ENCODE peak calls at places on chromosomes 11 and 22, in nine cellular contexts. One of them, this sample, is unnamed.

GRCh38 chr11:43289368-43289767 is 22.4 kb upstream of the API5 start:
- DNase-seq in HFF-Myc: no peak
- DNase-seq in BJ: no peak
- DNase-seq in aorta: no peak
- DNase-seq in H1: no peak
- DNase-seq in fibroblast of the aortic adventitia: no peak
- DNase-seq in choroid plexus epithelial cell: no peak
- DNase-seq in CD8-positive, alpha-beta memory T cell: no peak
- DNase-seq in CD4-positive, CD25-positive, alpha-beta regulatory T cell: no peak
- DNase-seq in this sample: no peak

GRCh38 chr11:30107899-30108298 is 91.1 kb upstream of the KCNA4 start:
- DNase-seq in HFF-Myc: no peak
- DNase-seq in BJ: no peak
- DNase-seq in aorta: no peak
- DNase-seq in H1: no peak
- DNase-seq in fibroblast of the aortic adventitia: peak
- DNase-seq in choroid plexus epithelial cell: peak
- DNase-seq in CD8-positive, alpha-beta memory T cell: no peak
- DNase-seq in CD4-positive, CD25-positive, alpha-beta regulatory T cell: no peak
- DNase-seq in this sample: peak

GRCh38 chr11:1864831-1865665 is 12.2 kb downstream of the LSP1 start:
- DNase-seq in HFF-Myc: no peak
- DNase-seq in BJ: no peak
- DNase-seq in aorta: peak
- DNase-seq in H1: no peak
- DNase-seq in fibroblast of the aortic adventitia: no peak
- DNase-seq in choroid plexus epithelial cell: no peak
- DNase-seq in CD8-positive, alpha-beta memory T cell: no peak
- DNase-seq in CD4-positive, CD25-positive, alpha-beta regulatory T cell: no peak
- DNase-seq in this sample: no peak

GRCh38 chr11:28675183-28675582 is 567.0 kb downstream of the METTL15 start:
- DNase-seq in HFF-Myc: no peak
- DNase-seq in BJ: no peak
- DNase-seq in aorta: no peak
- DNase-seq in H1: no peak
- DNase-seq in fibroblast of the aortic adventitia: no peak
- DNase-seq in choroid plexus epithelial cell: no peak
- DNase-seq in CD8-positive, alpha-beta memory T cell: no peak
- DNase-seq in CD4-positive, CD25-positive, alpha-beta regulatory T cell: no peak
- DNase-seq in this sample: no peak

GRCh38 chr11:65782816-65783228 is 2.0 kb upstream of the AP5B1 start:
- DNase-seq in HFF-Myc: no peak
- DNase-seq in BJ: no peak
- DNase-seq in aorta: peak
- DNase-seq in H1: no peak
- DNase-seq in fibroblast of the aortic adventitia: no peak
- DNase-seq in choroid plexus epithelial cell: no peak
- DNase-seq in CD8-positive, alpha-beta memory T cell: no peak
- DNase-seq in CD4-positive, CD25-positive, alpha-beta regulatory T cell: no peak
- DNase-seq in this sample: no peak

GRCh38 chr11:74720596-74721478 is 10.4 kb downstream of the CHRDL2 start:
- DNase-seq in HFF-Myc: no peak
- DNase-seq in BJ: no peak
- DNase-seq in aorta: no peak
- DNase-seq in H1: no peak
- DNase-seq in fibroblast of the aortic adventitia: peak
- DNase-seq in choroid plexus epithelial cell: peak
- DNase-seq in CD8-positive, alpha-beta memory T cell: no peak
- DNase-seq in CD4-positive, CD25-positive, alpha-beta regulatory T cell: no peak
- DNase-seq in this sample: no peak

GRCh38 chr11:11672764-11673163 is 51.0 kb upstream of the GALNT18 start:
- DNase-seq in HFF-Myc: no peak
- DNase-seq in BJ: no peak
- DNase-seq in aorta: no peak
- DNase-seq in H1: no peak
- DNase-seq in fibroblast of the aortic adventitia: no peak
- DNase-seq in choroid plexus epithelial cell: no peak
- DNase-seq in CD8-positive, alpha-beta memory T cell: no peak
- DNase-seq in CD4-positive, CD25-positive, alpha-beta regulatory T cell: no peak
- DNase-seq in this sample: no peak

GRCh38 chr11:2790581-2790925 is 90.8 kb upstream of the KCNQ1OT1 start:
- DNase-seq in HFF-Myc: no peak
- DNase-seq in BJ: no peak
- DNase-seq in aorta: peak
- DNase-seq in H1: no peak
- DNase-seq in fibroblast of the aortic adventitia: no peak
- DNase-seq in choroid plexus epithelial cell: no peak
- DNase-seq in CD8-positive, alpha-beta memory T cell: no peak
- DNase-seq in CD4-positive, CD25-positive, alpha-beta regulatory T cell: peak
- DNase-seq in this sample: no peak

GRCh38 chr11:70156291-70157037 is 46.6 kb upstream of the FADD start:
- DNase-seq in HFF-Myc: no peak
- DNase-seq in BJ: no peak
- DNase-seq in aorta: no peak
- DNase-seq in H1: no peak
- DNase-seq in fibroblast of the aortic adventitia: no peak
- DNase-seq in choroid plexus epithelial cell: no peak
- DNase-seq in CD8-positive, alpha-beta memory T cell: no peak
- DNase-seq in CD4-positive, CD25-positive, alpha-beta regulatory T cell: no peak
- DNase-seq in this sample: no peak

GRCh38 chr22:38657248-38657909 is 941 bp downstream of the CBY1 start:
- DNase-seq in HFF-Myc: no peak
- DNase-seq in BJ: no peak
- DNase-seq in aorta: no peak
- DNase-seq in H1: no peak
- DNase-seq in fibroblast of the aortic adventitia: peak
- DNase-seq in choroid plexus epithelial cell: peak
- DNase-seq in CD8-positive, alpha-beta memory T cell: peak
- DNase-seq in CD4-positive, CD25-positive, alpha-beta regulatory T cell: peak
- DNase-seq in this sample: no peak

GRCh38 chr22:43723816-43724215 is 88.3 kb downstream of the EFCAB6 start:
- DNase-seq in HFF-Myc: peak
- DNase-seq in BJ: no peak
- DNase-seq in aorta: no peak
- DNase-seq in H1: no peak
- DNase-seq in fibroblast of the aortic adventitia: peak
- DNase-seq in choroid plexus epithelial cell: no peak
- DNase-seq in CD8-positive, alpha-beta memory T cell: no peak
- DNase-seq in CD4-positive, CD25-positive, alpha-beta regulatory T cell: no peak
- DNase-seq in this sample: no peak

GRCh38 chr11:8658210-8658968 is 24.1 kb downstream of the TRIM66 start:
- DNase-seq in HFF-Myc: no peak
- DNase-seq in BJ: no peak
- DNase-seq in aorta: no peak
- DNase-seq in H1: no peak
- DNase-seq in fibroblast of the aortic adventitia: peak
- DNase-seq in choroid plexus epithelial cell: peak
- DNase-seq in CD8-positive, alpha-beta memory T cell: no peak
- DNase-seq in CD4-positive, CD25-positive, alpha-beta regulatory T cell: no peak
- DNase-seq in this sample: no peak

GRCh38 chr22:18104566-18104965 is 6.0 kb upstream of the TUBA8 start:
- DNase-seq in HFF-Myc: no peak
- DNase-seq in BJ: no peak
- DNase-seq in aorta: peak
- DNase-seq in H1: no peak
- DNase-seq in fibroblast of the aortic adventitia: peak
- DNase-seq in choroid plexus epithelial cell: peak
- DNase-seq in CD8-positive, alpha-beta memory T cell: no peak
- DNase-seq in CD4-positive, CD25-positive, alpha-beta regulatory T cell: no peak
- DNase-seq in this sample: no peak

GRCh38 chr11:73310076-73310475 is 2.0 kb downstream of the ARHGEF17 start:
- DNase-seq in HFF-Myc: no peak
- DNase-seq in BJ: no peak
- DNase-seq in aorta: no peak
- DNase-seq in H1: no peak
- DNase-seq in fibroblast of the aortic adventitia: no peak
- DNase-seq in choroid plexus epithelial cell: no peak
- DNase-seq in CD8-positive, alpha-beta memory T cell: no peak
- DNase-seq in CD4-positive, CD25-positive, alpha-beta regulatory T cell: no peak
- DNase-seq in this sample: no peak
- H3K4me3 ChIP-seq in HFF-Myc: peak
- H3K4me3 ChIP-seq in BJ: peak
- H3K4me3 ChIP-seq in aorta: peak
- H3K4me3 ChIP-seq in H1: peak
- H3K4me3 ChIP-seq in fibroblast of the aortic adventitia: peak
- H3K4me3 ChIP-seq in choroid plexus epithelial cell: peak
- H3K4me3 ChIP-seq in CD8-positive, alpha-beta memory T cell: no peak
- H3K4me3 ChIP-seq in CD4-positive, CD25-positive, alpha-beta regulatory T cell: no peak
- H3K4me3 ChIP-seq in this sample: peak

DNA sequence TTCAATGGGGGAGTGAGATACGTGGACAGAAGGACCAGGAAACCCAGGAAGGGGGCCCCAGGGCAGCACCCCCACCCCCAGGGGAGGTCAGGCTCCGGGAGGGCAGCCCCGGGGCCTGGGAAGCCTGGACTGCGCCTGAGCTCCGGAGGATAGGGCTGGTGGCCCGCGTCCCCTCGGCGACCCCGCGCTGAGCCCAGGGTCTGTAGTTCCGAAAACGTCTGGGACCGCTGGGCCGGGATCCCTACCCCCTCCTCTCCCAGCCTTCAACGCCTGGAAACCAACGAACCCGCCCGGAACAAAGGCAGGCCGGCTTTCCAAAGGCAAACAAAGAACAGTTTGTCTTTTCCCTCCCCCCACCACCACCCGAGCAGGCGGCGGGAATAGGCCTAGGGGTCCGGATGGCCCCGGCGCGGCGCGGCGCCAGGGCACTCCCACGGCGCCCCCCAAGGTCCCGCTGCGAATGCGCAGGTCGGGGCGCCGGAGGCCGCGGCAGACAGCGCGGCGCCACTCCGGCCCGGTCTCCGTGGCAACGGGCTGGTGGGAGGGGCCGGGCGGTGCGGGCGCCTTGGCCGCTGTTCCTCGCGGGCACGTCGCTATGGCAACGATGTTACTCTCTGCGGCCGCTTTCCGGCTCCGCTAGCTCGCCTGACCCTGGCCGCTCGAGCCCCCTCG is 58.5 kb downstream of the IGLL1 start:
- DNase-seq in HFF-Myc: peak
- DNase-seq in BJ: peak
- DNase-seq in aorta: peak
- DNase-seq in H1: peak
- DNase-seq in fibroblast of the aortic adventitia: peak
- DNase-seq in choroid plexus epithelial cell: peak
- DNase-seq in CD8-positive, alpha-beta memory T cell: peak
- DNase-seq in CD4-positive, CD25-positive, alpha-beta regulatory T cell: peak
- DNase-seq in this sample: peak
- H3K4me3 ChIP-seq in HFF-Myc: peak
- H3K4me3 ChIP-seq in BJ: peak
- H3K4me3 ChIP-seq in aorta: peak
- H3K4me3 ChIP-seq in H1: peak
- H3K4me3 ChIP-seq in fibroblast of the aortic adventitia: peak
- H3K4me3 ChIP-seq in choroid plexus epithelial cell: peak
- H3K4me3 ChIP-seq in CD8-positive, alpha-beta memory T cell: no peak
- H3K4me3 ChIP-seq in CD4-positive, CD25-positive, alpha-beta regulatory T cell: no peak
- H3K4me3 ChIP-seq in this sample: peak

GRCh38 chr22:31637375-31637937 is 24.6 kb downstream of the PISD start:
- DNase-seq in HFF-Myc: no peak
- DNase-seq in BJ: no peak
- DNase-seq in aorta: no peak
- DNase-seq in H1: no peak
- DNase-seq in fibroblast of the aortic adventitia: no peak
- DNase-seq in choroid plexus epithelial cell: no peak
- DNase-seq in CD8-positive, alpha-beta memory T cell: no peak
- DNase-seq in CD4-positive, CD25-positive, alpha-beta regulatory T cell: no peak
- DNase-seq in this sample: no peak
- H3K4me3 ChIP-seq in HFF-Myc: no peak
- H3K4me3 ChIP-seq in BJ: no peak
- H3K4me3 ChIP-seq in aorta: no peak
- H3K4me3 ChIP-seq in H1: no peak
- H3K4me3 ChIP-seq in fibroblast of the aortic adventitia: no peak
- H3K4me3 ChIP-seq in choroid plexus epithelial cell: no peak
- H3K4me3 ChIP-seq in CD8-positive, alpha-beta memory T cell: no peak
- H3K4me3 ChIP-seq in CD4-positive, CD25-positive, alpha-beta regulatory T cell: no peak
- H3K4me3 ChIP-seq in this sample: no peak

GRCh38 chr22:19524170-19525115 is at the start of gene CLDN5:
- DNase-seq in HFF-Myc: no peak
- DNase-seq in BJ: no peak
- DNase-seq in aorta: peak
- DNase-seq in H1: no peak
- DNase-seq in fibroblast of the aortic adventitia: no peak
- DNase-seq in choroid plexus epithelial cell: peak
- DNase-seq in CD8-positive, alpha-beta memory T cell: no peak
- DNase-seq in CD4-positive, CD25-positive, alpha-beta regulatory T cell: no peak
- DNase-seq in this sample: no peak

GRCh38 chr22:19523240-19524169 is 705 bp downstream of the CLDN5 start:
- DNase-seq in HFF-Myc: no peak
- DNase-seq in BJ: no peak
- DNase-seq in aorta: peak
- DNase-seq in H1: no peak
- DNase-seq in fibroblast of the aortic adventitia: peak
- DNase-seq in choroid plexus epithelial cell: peak
- DNase-seq in CD8-positive, alpha-beta memory T cell: no peak
- DNase-seq in CD4-positive, CD25-positive, alpha-beta regulatory T cell: no peak
- DNase-seq in this sample: no peak

GRCh38 chr22:19522881-19523239 is 1.4 kb downstream of the CLDN5 start:
- DNase-seq in HFF-Myc: no peak
- DNase-seq in BJ: no peak
- DNase-seq in aorta: peak
- DNase-seq in H1: no peak
- DNase-seq in fibroblast of the aortic adventitia: no peak
- DNase-seq in choroid plexus epithelial cell: no peak
- DNase-seq in CD8-positive, alpha-beta memory T cell: no peak
- DNase-seq in CD4-positive, CD25-positive, alpha-beta regulatory T cell: no peak
- DNase-seq in this sample: no peak

GRCh38 chr22:19520566-19521305 is 3.5 kb downstream of the CLDN5 start:
- DNase-seq in HFF-Myc: no peak
- DNase-seq in BJ: no peak
- DNase-seq in aorta: peak
- DNase-seq in H1: no peak
- DNase-seq in fibroblast of the aortic adventitia: no peak
- DNase-seq in choroid plexus epithelial cell: no peak
- DNase-seq in CD8-positive, alpha-beta memory T cell: no peak
- DNase-seq in CD4-positive, CD25-positive, alpha-beta regulatory T cell: no peak
- DNase-seq in this sample: no peak

DNA sequence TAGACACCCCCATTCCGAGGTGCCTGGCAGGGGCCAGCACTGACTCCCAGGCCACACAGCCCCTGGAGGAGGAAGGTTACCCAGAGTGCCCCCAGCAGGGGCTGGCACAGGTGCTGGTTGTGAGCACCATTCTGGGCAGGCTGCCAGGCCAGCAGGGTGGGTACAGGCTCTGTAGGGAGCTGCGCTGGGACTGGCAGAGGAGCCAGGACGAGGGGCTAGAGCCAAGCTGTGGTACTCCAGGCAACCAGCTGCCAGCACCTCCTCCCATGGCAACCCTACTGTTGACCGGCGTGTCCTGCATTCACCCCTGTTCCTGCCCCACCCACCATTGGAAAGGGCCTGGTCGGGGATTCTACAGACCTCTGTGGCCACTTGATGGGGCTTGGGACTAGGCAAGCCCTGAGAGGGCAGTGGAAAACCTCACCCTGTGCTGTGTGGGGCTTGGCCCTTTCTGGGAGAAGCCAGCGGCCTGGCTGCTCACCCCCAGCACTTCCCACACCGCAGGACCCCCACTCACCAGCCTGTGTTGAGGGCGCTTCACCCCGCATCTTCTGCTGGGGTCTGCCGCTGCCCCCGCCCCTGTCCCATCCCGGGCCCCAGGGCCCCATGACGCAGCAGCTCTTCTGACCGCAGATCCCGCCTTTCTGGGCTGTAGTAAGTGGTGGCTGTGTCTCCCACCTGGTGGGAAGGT is 1.9 kb downstream of the CLDN5 start:
- DNase-seq in HFF-Myc: no peak
- DNase-seq in BJ: no peak
- DNase-seq in aorta: peak
- DNase-seq in H1: no peak
- DNase-seq in fibroblast of the aortic adventitia: no peak
- DNase-seq in choroid plexus epithelial cell: no peak
- DNase-seq in CD8-positive, alpha-beta memory T cell: no peak
- DNase-seq in CD4-positive, CD25-positive, alpha-beta regulatory T cell: no peak
- DNase-seq in this sample: no peak
- H3K4me3 ChIP-seq in HFF-Myc: no peak
- H3K4me3 ChIP-seq in BJ: no peak
- H3K4me3 ChIP-seq in aorta: no peak
- H3K4me3 ChIP-seq in H1: peak
- H3K4me3 ChIP-seq in fibroblast of the aortic adventitia: no peak
- H3K4me3 ChIP-seq in choroid plexus epithelial cell: no peak
- H3K4me3 ChIP-seq in CD8-positive, alpha-beta memory T cell: no peak
- H3K4me3 ChIP-seq in CD4-positive, CD25-positive, alpha-beta regulatory T cell: no peak
- H3K4me3 ChIP-seq in this sample: no peak

This sample was measured in retinal pigment epithelial cell.